ENCODE peak calls at places on chromosomes 16 and 17, in four cellular contexts. Q is SJSA1, L is body of pancreas, T is transverse colon. N is an unnamed sample.

GRCh38 chr17:42339221-42339620 is 49.0 kb downstream of the STAT3 start:
- DNase-seq in T (no peak), L (no peak), Q (no peak), N (no peak)

GRCh38 chr17:36934759-36935630 is 2.3 kb upstream of the LHX1 start:
- DNase-seq in L (no peak), Q (no peak), T (no peak), N (no peak)

GRCh38 chr17:7854851-7855642 is at the start of gene TMEM88:
- DNase-seq in L (no peak), T (no peak), Q (no peak), N (no peak)

GRCh38 chr17:14080847-14081251 is 11.5 kb downstream of the COX10 start:
- DNase-seq in Q (no peak), T (peak; percentile 36), L (no peak), N (peak; percentile 46)

GRCh38 chr16:70796301-70796700 is 4.7 kb downstream of the VAC14 start:
- DNase-seq in L (no peak), T (no peak), Q (no peak), N (no peak)

GRCh38 chr17:57972151-57972550 is 15.9 kb downstream of the VEZF1 start:
- DNase-seq in Q (no peak), L (no peak), T (no peak), N (no peak)

GRCh38 chr16:82344157-82344556 is 174.1 kb upstream of the MPHOSPH6 start:
- DNase-seq in Q (no peak), L (peak; percentile 18), T (no peak), N (no peak)

GRCh38 chr17:8955021-8955420 is 10.5 kb downstream of the PIK3R5 start:
- DNase-seq in Q (no peak), T (no peak), L (no peak), N (no peak)

GRCh38 chr16:20911361-20911760 is 10.8 kb downstream of the LYRM1 start:
- DNase-seq in Q (no peak), L (no peak), T (no peak), N (no peak)

GRCh38 chr16:89137666-89138512 is 33.7 kb upstream of the CDH15 start:
- DNase-seq in L (no peak), Q (no peak), T (no peak), N (no peak)

GRCh38 chr17:81659038-81659437 is 2.7 kb upstream of the PDE6G start:
- DNase-seq in T (no peak), L (peak; percentile 67), Q (no peak), N (no peak)

GRCh38 chr16:65308506-65308905 is 186.6 kb upstream of the CDH11 start:
- DNase-seq in Q (no peak), T (no peak), L (no peak), N (no peak)

GRCh38 chr16:84367750-84368320 is 503 bp upstream of the ATP2C2 start:
- DNase-seq in L (no peak), T (peak; percentile 60), Q (no peak), N (no peak)

GRCh38 chr16:106623-107324 is 28.7 kb downstream of the MPG start:
- DNase-seq in L (peak; percentile 80), T (peak; percentile 46), Q (no peak), N (no peak)

GRCh38 chr16:85460252-85460982 is 152.7 kb upstream of the GSE1 start:
- DNase-seq in Q (no peak), T (no peak), L (peak; percentile 33), N (no peak)

GRCh38 chr16:71817690-71818089 is 9.1 kb upstream of the AP1G1 start:
- DNase-seq in Q (no peak), T (no peak), L (no peak), N (no peak)
- H3K36me3 ChIP-seq in Q (no peaks in the 10 kb centered on the region), T (no peaks in the 10 kb centered on the region), L (no peaks in the 10 kb centered on the region), N (no peaks in the 10 kb centered on the region)

DNA sequence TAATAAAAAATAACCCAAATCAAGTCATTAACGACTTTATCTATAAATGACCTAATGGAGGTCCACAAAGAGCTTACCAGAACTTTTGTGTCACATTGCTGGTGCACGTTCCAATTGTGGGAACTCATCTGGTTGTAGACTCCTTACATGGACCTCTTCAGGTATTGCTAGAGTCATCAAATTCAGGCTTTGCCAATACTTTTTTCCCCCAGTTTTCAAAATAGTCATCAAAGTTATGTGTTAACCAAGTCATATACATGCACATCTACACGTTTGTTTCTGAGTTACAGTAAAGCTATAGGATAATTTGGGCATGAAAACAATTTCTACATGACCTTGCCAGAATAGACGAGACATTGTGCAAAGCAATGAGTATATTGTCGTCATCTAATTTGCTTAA is 76.2 kb upstream of the ADAMTS18 start:
- DNase-seq in L (no peak), T (no peak), Q (no peak), N (no peak)
- H3K4me3 ChIP-seq in L (no peak overlapping the region), T (no peak overlapping the region), Q (no peak overlapping the region), N (no peak overlapping the region)

GRCh38 chr16:68350951-68351350 is 40.1 kb downstream of the PRMT7 start:
- DNase-seq in Q (no peak), L (no peak), T (no peak), N (no peak)

GRCh38 chr16:68349838-68350410 is 39.1 kb downstream of the PRMT7 start:
- DNase-seq in L (no peak), T (no peak), Q (no peak), N (no peak)

GRCh38 chr16:68346892-68347480 is 36.2 kb downstream of the PRMT7 start:
- DNase-seq in L (no peak), T (no peak), Q (peak; percentile 42), N (no peak)

GRCh38 chr16:68347605-68348004 is 36.8 kb downstream of the PRMT7 start:
- DNase-seq in Q (no peak), L (no peak), T (no peak), N (no peak)

DNA sequence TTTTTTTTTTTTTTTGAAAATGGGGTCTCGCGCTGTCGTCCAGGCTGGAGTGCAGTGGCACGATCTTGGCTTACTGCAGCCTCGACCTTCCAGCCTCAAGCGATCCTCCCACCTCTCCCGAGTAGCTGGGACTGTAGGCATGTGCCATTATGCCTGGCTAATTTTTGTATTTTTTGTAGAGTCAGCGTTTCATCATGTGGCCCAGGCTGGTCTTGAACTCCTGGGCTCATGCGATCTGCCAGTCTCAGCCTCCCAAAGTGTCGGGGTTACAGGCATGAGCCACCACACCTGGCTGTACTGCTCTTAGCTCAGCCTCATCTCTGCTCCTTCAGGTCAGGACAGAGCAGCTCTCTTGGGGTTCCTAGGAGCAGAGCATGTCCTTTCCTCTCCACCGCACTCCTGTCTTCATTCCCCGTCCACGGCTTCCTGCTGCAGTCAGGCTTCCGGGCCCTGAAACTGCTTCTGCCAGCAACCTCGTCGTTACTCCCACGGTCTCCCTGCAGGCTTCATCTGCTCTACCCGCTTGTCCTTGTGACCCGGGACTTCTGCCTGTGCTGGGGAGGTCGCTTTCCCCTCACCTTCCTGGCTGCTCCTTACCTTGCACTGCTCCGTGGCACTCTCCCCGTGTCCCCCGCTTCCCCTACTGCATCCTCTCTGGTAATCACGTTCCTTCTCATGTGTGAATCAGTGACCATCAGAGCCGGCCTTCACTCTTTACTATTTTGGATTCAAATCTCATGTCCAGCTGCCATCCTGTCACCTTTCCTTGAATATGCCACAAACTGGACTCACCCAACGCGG is 38.0 kb downstream of the PRMT7 start:
- DNase-seq in T (no peak), L (no peak), Q (no peak), N (no peak)
- H3K36me3 ChIP-seq in T (no peaks in the 10 kb centered on the region), L (peaks cover 7% of the 10 kb centered on the region), Q (peaks cover 72% of the 10 kb centered on the region), N (peaks cover 36% of the 10 kb centered on the region)

GRCh38 chr17:79024901-79025737 is 1.1 kb downstream of the C1QTNF1 start:
- DNase-seq in T (peak; percentile 51), Q (no peak), L (no peak), N (no peak)

GRCh38 chr17:79023180-79023705 is 726 bp upstream of the C1QTNF1 start:
- DNase-seq in T (peak; percentile 3), L (no peak), Q (no peak), N (no peak)

GRCh38 chr17:79022507-79022991 is 1.4 kb upstream of the C1QTNF1 start:
- DNase-seq in Q (no peak), L (peak; percentile 63), T (no peak), N (no peak)

GRCh38 chr17:79026345-79027273 is 2.6 kb downstream of the C1QTNF1 start:
- DNase-seq in Q (peak; percentile 79), L (peak; percentile 40), T (peak; percentile 56), N (no peak)

DNA sequence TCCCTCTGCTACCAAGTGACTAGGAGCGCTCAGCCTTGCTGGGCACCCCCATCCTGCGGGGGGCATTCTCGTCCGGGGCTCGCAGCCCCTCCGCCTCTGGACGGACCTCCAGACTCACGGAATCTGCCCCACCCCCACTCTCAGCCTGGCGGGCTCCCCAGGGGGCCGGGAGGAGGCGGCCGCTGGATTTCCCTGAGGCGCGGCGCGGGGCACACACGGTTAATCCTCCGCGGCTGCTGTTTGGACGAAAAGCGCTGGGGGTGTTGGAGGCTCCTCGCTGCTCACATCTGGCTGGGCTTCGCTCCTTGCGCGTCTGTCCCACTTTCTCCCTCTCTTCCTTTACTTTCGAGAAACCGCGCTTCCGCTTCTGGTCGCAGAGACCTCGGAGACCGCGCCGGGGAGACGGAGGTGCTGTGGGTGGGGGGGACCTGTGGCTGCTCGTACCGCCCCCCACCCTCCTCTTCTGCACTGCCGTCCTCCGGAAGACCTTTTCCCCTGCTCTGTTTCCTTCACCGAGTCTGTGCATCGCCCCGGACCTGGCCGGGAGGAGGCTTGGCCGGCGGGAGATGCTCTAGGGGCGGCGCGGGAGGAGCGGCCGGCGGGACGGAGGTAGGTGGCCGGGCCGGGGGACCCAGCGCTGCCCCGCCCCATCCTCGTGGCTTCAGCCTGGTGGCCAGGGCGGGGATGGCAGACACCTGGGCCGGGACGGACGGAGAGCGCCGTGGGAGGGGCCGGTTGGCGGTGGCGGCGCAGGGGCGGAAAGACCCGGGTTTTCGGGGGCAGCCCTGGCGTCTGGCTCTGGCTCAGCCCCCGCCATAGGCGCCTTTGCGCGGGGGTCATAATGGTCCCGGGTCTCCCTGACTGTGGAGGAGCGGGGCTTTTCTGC is at the start of gene C1QTNF1:
- DNase-seq in Q (peak; percentile 54), T (peak; percentile 70), L (peak; percentile 35), N (no peak)
- H3K4me3 ChIP-seq in Q (peak within 1 kb of the TSS; percentile 39), T (peak within 1 kb of the TSS; percentile 74), L (peak within 1 kb of the TSS; percentile 39), N (peak within 1 kb of the TSS; percentile 82)

DNA sequence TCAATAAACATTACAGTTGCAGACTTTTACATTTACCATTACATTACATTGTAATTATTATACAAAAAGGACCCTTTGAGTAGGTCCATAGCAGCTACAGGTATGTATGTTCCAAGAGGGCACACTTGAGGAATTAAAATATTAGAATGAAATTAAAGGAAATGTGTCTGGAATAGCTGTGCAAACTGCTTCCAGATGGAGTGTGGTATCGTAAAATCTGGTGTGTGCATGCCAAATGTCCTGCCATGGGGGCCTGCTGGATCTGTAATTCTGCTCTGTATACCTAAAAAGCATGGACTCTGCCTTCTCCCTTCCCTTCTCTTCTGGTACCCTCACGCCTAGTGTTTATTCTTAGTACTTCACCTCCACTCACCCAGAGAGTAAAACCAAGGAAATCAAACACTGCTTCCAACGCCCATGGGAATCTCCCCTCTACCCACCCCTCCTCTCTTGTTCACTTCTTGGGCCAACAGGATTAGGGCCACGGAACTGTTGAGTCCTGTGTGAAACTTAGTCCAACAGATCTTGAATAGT is 38.7 kb downstream of the STH start:
- DNase-seq in T (no peak), L (no peak), Q (no peak), N (no peak)
- H3K36me3 ChIP-seq in T (no peaks in the 10 kb centered on the region), L (peaks cover 14% of the 10 kb centered on the region), Q (peaks cover 97% of the 10 kb centered on the region), N (peaks cover 37% of the 10 kb centered on the region)

GRCh38 chr17:49567104-49567521 is 8.6 kb upstream of the NXPH3 start:
- DNase-seq in Q (no peak), T (no peak), L (no peak), N (no peak)
- H3K4me3 ChIP-seq in Q (no peak overlapping the region), T (no peak overlapping the region), L (no peak overlapping the region), N (no peak overlapping the region)

GRCh38 chr16:3687792-3688191 is 29.5 kb downstream of the TRAP1 start:
- DNase-seq in Q (no peak), T (no peak), L (no peak), N (no peak)
- H3K36me3 ChIP-seq in Q (peaks cover 38% of the 10 kb centered on the region), T (no peaks in the 10 kb centered on the region), L (peaks cover 11% of the 10 kb centered on the region), N (peaks cover 11% of the 10 kb centered on the region)